ENCODE peak calls at places on chromosomes 12 and 14, in ten cellular contexts. T is fibroblast of lung; O is HFF-Myc; M is neural progenitor cell; L is fibroblast of pulmonary artery; D is HFFc6; E is GM13976; K is endothelial cell; Y is dorsolateral prefrontal cortex; R is CD4-positive, alpha-beta T cell. A is an unnamed sample.

GRCh38 chr14:51828017-51828797 is 32.2 kb upstream of the GNG2 start:
- DNase-seq in L (peak), D (peak), K (no peak), E (peak), T (peak), Y (peak), M (peak), O (no peak), R (peak), A (peak)

GRCh38 chr12:2190085-2190484 is 137.3 kb downstream of the CACNA1C start:
- DNase-seq in Y (no peak), O (no peak), T (no peak), L (no peak), D (no peak), M (no peak), R (no peak), E (no peak), K (no peak), A (no peak)

GRCh38 chr12:53223391-53224267 is 8.4 kb downstream of the RARG start:
- DNase-seq in T (peak), D (no peak), R (peak), L (peak), O (no peak), E (no peak), Y (peak), M (peak), K (no peak), A (peak)

GRCh38 chr14:77039285-77040058 is 11.0 kb upstream of the IRF2BPL start:
- DNase-seq in L (peak), T (peak), O (no peak), D (no peak), E (no peak), R (no peak), M (no peak), Y (no peak), K (no peak), A (no peak)

GRCh38 chr12:618626-619025 is 44.6 kb downstream of the NINJ2 start:
- DNase-seq in D (no peak), T (no peak), Y (no peak), L (no peak), M (no peak), E (no peak), R (no peak), O (no peak), K (no peak), A (no peak)

GRCh38 chr14:84029720-84030119 is 1500.2 kb upstream of the FLRT2 start:
- DNase-seq in E (no peak), O (no peak), M (no peak), L (no peak), R (no peak), K (no peak), D (no peak), T (no peak), Y (no peak), A (no peak)

GRCh38 chr14:69153848-69154208 is 909 bp upstream of the DCAF5 start:
- DNase-seq in L (no peak), O (no peak), T (peak), M (peak), R (no peak), Y (no peak), D (peak), K (no peak), E (peak), A (no peak)

GRCh38 chr12:31323466-31324115 is 2.4 kb downstream of the SINHCAF start:
- DNase-seq in Y (no peak), D (peak), E (peak), K (no peak), O (no peak), L (peak), M (no peak), R (peak), T (no peak), A (peak)

GRCh38 chr12:106223485-106224391 is 24.1 kb downstream of the CKAP4 start:
- DNase-seq in T (peak), R (peak), O (peak), K (peak), E (peak), L (peak), D (peak), M (peak), Y (no peak), A (peak)

GRCh38 chr14:97692084-97692483 is 894.9 kb downstream of the VRK1 start:
- DNase-seq in M (no peak), T (no peak), Y (no peak), E (no peak), K (no peak), D (no peak), O (no peak), R (no peak), L (no peak), A (no peak)

GRCh38 chr12:6821674-6822433 is at the start of gene GPR162:
- DNase-seq in D (no peak), Y (peak), R (no peak), L (peak), O (no peak), K (peak), T (peak), M (peak), E (no peak), A (no peak)

GRCh38 chr12:114313910-114314309 is 92.0 kb downstream of the TBX5 start:
- DNase-seq in K (no peak), M (no peak), L (no peak), D (no peak), Y (no peak), E (no peak), O (no peak), T (no peak), R (no peak), A (no peak)

GRCh38 chr12:25723921-25724491 is 170.9 kb upstream of the LMNTD1 start:
- DNase-seq in Y (no peak), O (no peak), D (no peak), R (no peak), L (peak), E (no peak), M (no peak), K (no peak), T (peak), A (no peak)

GRCh38 chr12:132014915-132015280 is 65.2 kb downstream of the EP400 start:
- DNase-seq in R (no peak), T (no peak), D (no peak), O (no peak), Y (no peak), K (no peak), M (no peak), L (no peak), E (no peak), A (no peak)

GRCh38 chr14:47278233-47278842 is 397.1 kb downstream of the MDGA2 start:
- DNase-seq in D (no peak), O (no peak), T (peak), R (peak), M (peak), K (peak), L (peak), Y (peak), E (peak), A (peak)

GRCh38 chr14:33210304-33210703 is 271.6 kb downstream of the NPAS3 start:
- DNase-seq in K (peak), T (peak), E (no peak), Y (no peak), R (no peak), D (no peak), L (peak), O (peak), M (peak), A (no peak)

GRCh38 chr14:61928300-61928699 is 166.1 kb downstream of the SNAPC1 start:
- DNase-seq in M (no peak), K (no peak), R (no peak), E (no peak), L (no peak), O (no peak), Y (no peak), D (no peak), T (no peak), A (no peak)

GRCh38 chr14:28831126-28831525 is 64.5 kb downstream of the FOXG1 start:
- DNase-seq in Y (no peak), T (peak), L (no peak), D (no peak), E (peak), O (no peak), R (no peak), K (no peak), M (no peak), A (peak)

GRCh38 chr14:29926701-29927595 is 699 bp downstream of the PRKD1 start:
- DNase-seq in K (peak), Y (peak), R (no peak), E (peak), L (peak), T (peak), D (peak), M (peak), O (no peak), A (no peak)

GRCh38 chr12:11725616-11726015 is 76.1 kb downstream of the ETV6 start:
- DNase-seq in T (peak), R (no peak), K (no peak), M (no peak), E (no peak), O (no peak), L (peak), D (no peak), Y (no peak), A (no peak)

GRCh38 chr12:99767809-99768208 is 120.3 kb downstream of the GARIN6 start:
- DNase-seq in R (no peak), T (peak), Y (no peak), L (peak), O (no peak), M (no peak), E (no peak), K (no peak), D (no peak), A (no peak)

GRCh38 chr14:98444077-98444476 is 827.9 kb downstream of the BCL11B start:
- DNase-seq in D (no peak), M (no peak), K (no peak), Y (no peak), T (no peak), O (no peak), R (peak), L (no peak), E (no peak), A (peak)

GRCh38 chr14:34423445-34423844 is 38.6 kb downstream of the SPTSSA start:
- DNase-seq in D (no peak), E (no peak), Y (no peak), K (no peak), M (peak), L (no peak), O (no peak), T (no peak), R (no peak), A (no peak)

GRCh38 chr12:321606-322326 is 59.1 kb upstream of the SLC6A13 start:
- DNase-seq in K (no peak), E (no peak), M (no peak), Y (no peak), R (no peak), D (no peak), L (peak), O (no peak), T (no peak), A (peak)

GRCh38 chr12:46770501-46771183 is 55.2 kb downstream of the SLC38A4 start:
- DNase-seq in R (no peak), Y (no peak), D (peak), O (no peak), M (peak), K (no peak), T (peak), L (peak), E (no peak), A (no peak)

DNA sequence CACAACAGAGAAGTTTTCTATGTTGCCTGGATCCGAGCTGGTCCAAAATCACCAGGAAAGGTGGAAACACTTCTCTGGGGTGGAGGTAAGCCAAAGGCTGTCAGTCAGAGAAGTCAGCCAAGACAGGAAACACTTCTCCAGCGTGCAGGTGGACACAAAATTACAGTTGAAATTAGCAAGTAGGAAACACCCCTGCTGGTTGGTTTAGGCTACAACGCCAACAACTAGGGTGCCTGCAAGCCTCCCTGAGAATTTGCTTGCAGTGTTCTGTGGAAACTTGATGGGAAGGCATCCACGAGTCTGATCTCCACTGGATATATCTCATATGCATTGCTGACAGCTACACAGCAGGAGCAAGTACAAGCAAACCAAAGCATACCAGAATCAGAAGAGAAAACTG is 600.5 kb downstream of the RERGL start:
- DNase-seq in R (no peak), Y (no peak), M (no peak), E (no peak), T (no peak), K (no peak), O (no peak), D (no peak), L (no peak), A (no peak)
- TF ChIP-seq CTCF in R (no peak), Y (no peak), M (peak), E (no peak), T (no peak), K (peak), O (no peak), D (no peak), L (no peak), A (no peak)

DNA sequence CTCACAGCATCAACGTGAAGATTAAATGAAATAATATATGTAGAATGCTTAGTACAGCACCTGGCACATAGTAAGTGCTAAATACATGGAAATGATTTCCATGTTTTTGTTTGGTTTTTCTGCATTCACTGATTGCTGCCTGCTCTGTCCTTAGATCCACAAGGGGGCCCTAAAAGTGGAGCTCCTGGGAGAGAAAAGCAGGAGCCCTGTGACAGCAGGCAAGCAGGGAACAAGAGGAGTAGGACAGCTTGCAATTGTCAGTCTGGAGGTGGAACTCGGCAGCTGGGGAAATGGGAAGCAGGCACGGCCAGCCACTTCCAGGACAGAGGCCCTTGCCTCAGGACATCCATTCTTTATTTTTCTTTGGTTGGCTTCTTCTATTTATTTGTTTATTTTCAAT is 292.9 kb downstream of the BMP4 start:
- DNase-seq in Y (peak), E (no peak), R (no peak), L (peak), K (peak), O (no peak), D (peak), T (peak), M (peak), A (no peak)
- TF ChIP-seq CTCF in Y (peak), E (no peak), R (no peak), L (peak), K (no peak), O (peak), D (peak), T (peak), M (peak), A (no peak)

DNA sequence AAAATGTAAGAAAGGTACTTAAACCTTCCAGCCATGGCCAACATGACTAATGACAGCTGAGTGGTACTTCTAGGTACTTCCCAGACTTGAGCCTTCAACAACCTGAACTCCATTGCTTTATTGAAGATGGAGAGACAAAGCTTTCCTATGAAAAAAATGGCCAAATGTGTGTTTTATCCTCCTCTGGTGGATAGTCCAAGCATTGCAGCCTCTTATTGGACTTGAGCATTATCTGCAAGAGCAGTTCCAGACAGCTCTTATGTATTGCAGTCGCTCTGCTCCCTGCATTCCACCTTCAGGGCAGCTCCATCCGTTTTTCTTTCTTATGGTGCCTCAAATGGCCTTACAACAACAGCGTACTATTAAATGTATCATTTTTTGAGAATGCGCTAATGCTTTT is 588.2 kb downstream of the NRXN3 start:
- DNase-seq in D (peak), M (peak), T (peak), O (no peak), L (peak), Y (no peak), R (no peak), K (peak), E (peak), A (peak)
- TF ChIP-seq CTCF in D (peak), M (peak), T (peak), O (no peak), L (peak), Y (peak), R (no peak), K (peak), E (peak), A (peak)

GRCh38 chr12:98137278-98137677 is 378.1 kb upstream of the TMPO start:
- DNase-seq in T (no peak), E (no peak), D (no peak), R (no peak), K (no peak), L (no peak), M (no peak), O (no peak), Y (no peak), A (no peak)
- TF ChIP-seq CTCF in T (no peak), E (no peak), D (no peak), R (no peak), K (no peak), L (no peak), M (no peak), O (no peak), Y (no peak), A (no peak)

A was measured in activated CD8-positive, alpha-beta T cell treated with anti-CD3 and anti-CD28 coated beads for 36 hours.